ENCODE peak calls at places on chromosomes 2 and 18, in eight cellular contexts. I is MCF 10A, V is heart right ventricle, U is fibroblast of pulmonary artery, W is epithelial cell of esophagus, J is H9, D is AG10803, L is left lung. E is an unnamed sample.

GRCh38 chr2:140695163-140695562 is 1435.7 kb downstream of the LRP1B start:
- DNase-seq in I (peak), V (no peak), U (peak), W (peak), J (peak), D (peak), L (no peak), E (no peak)

GRCh38 chr2:233365861-233366520 is 11.7 kb downstream of the DGKD start:
- DNase-seq in I (no peak), V (no peak), U (no peak), W (no peak), J (no peak), D (no peak), L (no peak), E (no peak)

GRCh38 chr18:72672364-72673151 is 128.4 kb upstream of the CBLN2 start:
- DNase-seq in I (peak), V (no peak), U (peak), W (peak), J (no peak), D (peak), L (no peak), E (no peak)

GRCh38 chr18:58046794-58047555 is 2.9 kb downstream of the NEDD4L start:
- DNase-seq in I (no peak), V (no peak), U (no peak), W (no peak), J (no peak), D (no peak), L (no peak), E (no peak)

GRCh38 chr18:53698907-53699306 is 525.6 kb downstream of the MBD2 start:
- DNase-seq in I (peak), V (peak), U (peak), W (peak), J (peak), D (peak), L (peak), E (no peak)

GRCh38 chr2:177392373-177393246 is at the start of gene AGPS:
- DNase-seq in I (peak), V (peak), U (peak), W (peak), J (peak), D (peak), L (peak), E (peak)

GRCh38 chr2:193806088-193806774 is 1611.5 kb upstream of the TMEFF2 start:
- DNase-seq in I (no peak), V (no peak), U (peak), W (peak), J (no peak), D (no peak), L (no peak), E (no peak)

GRCh38 chr18:49447810-49448745 is 12.4 kb downstream of the DYM start:
- DNase-seq in I (peak), V (peak), U (peak), W (peak), J (peak), D (peak), L (no peak), E (no peak)

GRCh38 chr18:32847719-32848118 is 74.9 kb upstream of the KLHL14 start:
- DNase-seq in I (no peak), V (no peak), U (no peak), W (no peak), J (peak), D (no peak), L (no peak), E (no peak)

GRCh38 chr2:236862961-236863728 is 222.5 kb upstream of the COPS8 start:
- DNase-seq in I (no peak), V (no peak), U (peak), W (peak), J (peak), D (peak), L (no peak), E (no peak)

GRCh38 chr2:130869441-130870160 is 32.9 kb downstream of the ARHGEF4 start:
- DNase-seq in I (no peak), V (no peak), U (peak), W (no peak), J (no peak), D (no peak), L (no peak), E (no peak)

GRCh38 chr18:68797901-68798300 is at the start of gene CCDC102B:
- DNase-seq in I (peak), V (no peak), U (peak), W (no peak), J (no peak), D (peak), L (no peak), E (no peak)

GRCh38 chr2:215726070-215726469 is 287.3 kb downstream of the MREG start:
- DNase-seq in I (no peak), V (no peak), U (no peak), W (no peak), J (no peak), D (no peak), L (no peak), E (no peak)

GRCh38 chr2:171319164-171319810 is 114.5 kb downstream of the METTL8 start:
- DNase-seq in I (peak), V (no peak), U (peak), W (peak), J (peak), D (peak), L (no peak), E (no peak)

GRCh38 chr2:10490806-10491291 is 42.7 kb upstream of the ODC1 start:
- DNase-seq in I (no peak), V (no peak), U (no peak), W (no peak), J (no peak), D (no peak), L (no peak), E (peak)

GRCh38 chr2:98869868-98870267 is 66.2 kb downstream of the CRACDL start:
- DNase-seq in I (peak), V (no peak), U (no peak), W (peak), J (no peak), D (no peak), L (peak), E (no peak)

GRCh38 chr2:173969886-173970285 is 4.7 kb upstream of the SP3 start:
- DNase-seq in I (no peak), V (no peak), U (no peak), W (no peak), J (no peak), D (no peak), L (no peak), E (no peak)

GRCh38 chr2:62305421-62306176 is 109.7 kb downstream of the B3GNT2 start:
- DNase-seq in I (no peak), V (peak), U (no peak), W (no peak), J (no peak), D (no peak), L (no peak), E (no peak)

GRCh38 chr18:21489119-21489750 is 111.3 kb downstream of the ESCO1 start:
- DNase-seq in I (peak), V (peak), U (peak), W (peak), J (peak), D (peak), L (no peak), E (no peak)

GRCh38 chr2:85413592-85414421 is 3.6 kb upstream of the CAPG start:
- DNase-seq in I (peak), V (no peak), U (peak), W (peak), J (no peak), D (peak), L (no peak), E (peak)

GRCh38 chr2:140586379-140586778 is 1544.4 kb downstream of the LRP1B start:
- DNase-seq in I (peak), V (no peak), U (peak), W (peak), J (peak), D (peak), L (no peak), E (no peak)

GRCh38 chr2:241658296-241658695 is 20.8 kb downstream of the ATG4B start:
- DNase-seq in I (no peak), V (no peak), U (no peak), W (no peak), J (no peak), D (no peak), L (no peak), E (no peak)

GRCh38 chr2:217270089-217270800 is 410.4 kb upstream of the TNP1 start:
- DNase-seq in I (no peak), V (no peak), U (no peak), W (no peak), J (peak), D (no peak), L (no peak), E (no peak)

GRCh38 chr2:101149241-101150192 is 1.7 kb downstream of the TBC1D8 start:
- DNase-seq in I (peak), V (no peak), U (no peak), W (peak), J (no peak), D (no peak), L (no peak), E (no peak)

GRCh38 chr2:23367760-23368159 is 17.2 kb upstream of the KLHL29 start:
- DNase-seq in I (no peak), V (no peak), U (peak), W (peak), J (no peak), D (peak), L (no peak), E (no peak)

GRCh38 chr2:68709421-68709911 is 25.1 kb upstream of the ARHGAP25 start:
- DNase-seq in I (peak), V (no peak), U (peak), W (peak), J (peak), D (peak), L (no peak), E (no peak)

GRCh38 chr18:24795129-24795528 is 334.7 kb downstream of the HRH4 start:
- DNase-seq in I (no peak), V (no peak), U (no peak), W (no peak), J (no peak), D (no peak), L (no peak), E (no peak)

GRCh38 chr2:165173215-165173614 is 30.6 kb downstream of the SCN3A start:
- DNase-seq in I (no peak), V (no peak), U (no peak), W (peak), J (no peak), D (no peak), L (no peak), E (no peak)

GRCh38 chr2:54672587-54673456 is 50.6 kb upstream of the EML6 start:
- DNase-seq in I (no peak), V (no peak), U (no peak), W (peak), J (no peak), D (peak), L (no peak), E (no peak)

GRCh38 chr2:218959141-218959731 is at the start of gene CDK5R2:
- DNase-seq in I (peak), V (peak), U (peak), W (peak), J (peak), D (peak), L (peak), E (peak)

GRCh38 chr2:170371231-170371630 is 193.3 kb downstream of the MYO3B start:
- DNase-seq in I (no peak), V (no peak), U (no peak), W (no peak), J (no peak), D (no peak), L (no peak), E (no peak)

GRCh38 chr2:217755027-217755756 is 247.6 kb downstream of the TNS1 start:
- DNase-seq in I (no peak), V (no peak), U (no peak), W (no peak), J (no peak), D (no peak), L (no peak), E (peak)

GRCh38 chr2:10301946-10302478 is 692 bp upstream of the HPCAL1 start:
- DNase-seq in I (no peak), V (no peak), U (no peak), W (no peak), J (peak), D (no peak), L (no peak), E (no peak)

GRCh38 chr2:217325251-217325650 is 465.4 kb upstream of the TNP1 start:
- DNase-seq in I (no peak), V (no peak), U (no peak), W (no peak), J (no peak), D (no peak), L (no peak), E (no peak)

GRCh38 chr2:25032901-25033300 is 9.0 kb upstream of the EFR3B start:
- DNase-seq in I (no peak), V (no peak), U (no peak), W (no peak), J (no peak), D (no peak), L (no peak), E (no peak)

GRCh38 chr18:39604836-39605235 is 2039.2 kb upstream of the CELF4 start:
- DNase-seq in I (peak), V (no peak), U (peak), W (peak), J (no peak), D (peak), L (no peak), E (no peak)

GRCh38 chr18:78624646-78625279 is 354.9 kb upstream of the SALL3 start:
- DNase-seq in I (no peak), V (no peak), U (no peak), W (no peak), J (no peak), D (no peak), L (no peak), E (no peak)

GRCh38 chr2:238238766-238239551 is 879 bp downstream of the HES6 start:
- DNase-seq in I (no peak), V (no peak), U (no peak), W (no peak), J (peak), D (no peak), L (no peak), E (no peak)
- TF ChIP-seq CTCF in I (no peak), V (no peak), U (no peak), W (no peak), J (peak), D (no peak), L (no peak), E (no peak)

DNA sequence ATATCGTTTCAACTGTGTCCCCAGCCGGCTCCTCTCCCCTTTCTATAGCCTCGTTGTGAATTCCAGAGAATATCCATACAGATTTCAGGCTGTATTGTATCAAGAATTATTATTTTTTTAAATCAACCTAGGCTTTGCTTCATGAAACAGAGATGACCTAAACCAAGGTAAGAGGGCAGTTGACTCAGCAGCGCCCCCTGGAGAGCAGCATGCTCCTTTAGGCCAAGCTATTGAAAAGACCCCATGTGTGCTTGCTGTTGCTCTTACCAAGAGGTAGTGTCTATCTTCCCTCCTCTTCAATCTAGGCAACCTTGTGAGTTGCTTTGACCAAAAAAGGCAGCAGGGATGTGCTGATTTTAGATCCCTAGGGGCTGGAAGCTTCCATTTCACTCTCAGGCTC is 426.7 kb upstream of the SMIM21 start:
- DNase-seq in I (peak), V (no peak), U (no peak), W (no peak), J (peak), D (no peak), L (no peak), E (no peak)
- TF ChIP-seq CTCF in I (peak), V (peak), U (no peak), W (peak), J (peak), D (peak), L (no peak), E (no peak)

DNA sequence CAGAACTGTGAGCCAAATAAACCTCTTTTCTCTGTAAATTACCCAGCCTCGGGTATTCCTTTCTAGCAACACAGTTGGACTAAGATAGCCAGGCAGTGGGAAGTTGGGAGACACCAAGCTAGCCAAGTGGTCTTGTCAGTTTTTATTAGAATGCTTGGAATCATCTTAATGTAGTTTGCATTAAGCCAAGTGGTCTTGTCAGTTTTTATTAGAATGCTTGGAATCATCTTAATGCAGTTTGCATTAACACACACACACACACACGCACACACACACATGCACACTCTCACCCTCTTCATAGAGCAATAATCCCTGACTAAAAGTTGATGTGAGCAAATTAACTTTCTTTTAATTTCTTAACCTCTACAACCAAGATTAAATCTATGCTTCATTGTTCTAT is 151.5 kb downstream of the VAPA start:
- DNase-seq in I (no peak), V (no peak), U (no peak), W (no peak), J (no peak), D (no peak), L (no peak), E (no peak)
- TF ChIP-seq CTCF in I (no peak), V (no peak), U (no peak), W (no peak), J (no peak), D (no peak), L (no peak), E (no peak)

GRCh38 chr18:48026216-48026615 is 95.8 kb upstream of the SMAD2 start:
- DNase-seq in I (no peak), V (no peak), U (no peak), W (no peak), J (no peak), D (no peak), L (peak), E (no peak)

GRCh38 chr18:48027401-48027931 is 97.0 kb upstream of the SMAD2 start:
- DNase-seq in I (peak), V (no peak), U (peak), W (no peak), J (no peak), D (peak), L (peak), E (no peak)

GRCh38 chr18:48028716-48029115 is 98.3 kb upstream of the SMAD2 start:
- DNase-seq in I (peak), V (no peak), U (no peak), W (peak), J (no peak), D (no peak), L (peak), E (no peak)

GRCh38 chr18:48029296-48029986 is 99.0 kb upstream of the SMAD2 start:
- DNase-seq in I (no peak), V (no peak), U (no peak), W (no peak), J (no peak), D (no peak), L (peak), E (peak)

DNA sequence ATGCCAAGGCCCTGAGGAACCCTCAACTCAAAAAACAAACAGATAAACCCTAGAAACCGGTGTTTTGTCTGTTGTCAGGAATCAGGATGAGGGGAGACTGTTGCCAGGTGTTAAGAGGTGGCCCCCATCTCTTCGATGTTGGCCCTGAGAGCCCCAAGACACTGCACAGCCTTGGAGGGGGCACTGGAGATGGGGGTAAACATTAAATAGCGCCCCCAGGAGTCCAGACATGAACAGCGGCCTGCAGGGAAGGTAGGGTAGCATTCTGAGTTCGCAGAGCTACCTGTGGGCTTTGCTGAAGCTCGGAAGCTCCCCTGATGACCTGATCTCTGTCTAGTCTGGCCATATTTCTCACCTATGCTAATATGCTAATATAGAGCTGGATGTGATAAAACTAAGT is 97.6 kb upstream of the SMAD2 start:
- DNase-seq in I (no peak), V (no peak), U (no peak), W (no peak), J (no peak), D (no peak), L (peak), E (no peak)
- TF ChIP-seq CTCF in I (no peak), V (no peak), U (peak), W (no peak), J (peak), D (no peak), L (no peak), E (no peak)

GRCh38 chr2:134771313-134771801 is 52.6 kb upstream of the TMEM163 start:
- DNase-seq in I (no peak), V (no peak), U (peak), W (no peak), J (no peak), D (no peak), L (no peak), E (no peak)
- TF ChIP-seq CTCF in I (no peak), V (no peak), U (peak), W (no peak), J (no peak), D (no peak), L (no peak), E (no peak)

DNA sequence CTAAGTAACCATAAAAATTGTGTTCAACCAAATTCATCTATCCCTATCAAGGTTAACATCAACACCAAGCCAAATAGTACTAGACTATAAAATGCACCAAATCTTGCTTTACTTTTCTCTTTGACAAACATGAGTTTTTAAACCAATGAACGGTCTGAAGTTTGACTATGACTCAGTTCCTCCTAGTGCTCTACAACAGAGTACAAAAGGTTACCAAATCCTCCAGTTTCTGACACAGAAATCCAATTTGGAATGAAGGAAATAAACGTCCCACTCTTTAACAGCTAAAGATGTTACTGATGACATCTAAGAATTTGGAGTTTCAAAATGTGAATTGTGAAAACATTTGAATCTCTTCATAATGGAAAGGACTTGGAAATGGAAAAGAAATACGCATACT is 11.8 kb upstream of the ACVR1 start:
- DNase-seq in I (no peak), V (no peak), U (peak), W (no peak), J (no peak), D (no peak), L (no peak), E (no peak)
- TF ChIP-seq CTCF in I (no peak), V (no peak), U (no peak), W (no peak), J (no peak), D (no peak), L (no peak), E (no peak)

E was measured in mesothelial cell of epicardium.